ENCODE peak calls at places on chromosomes 3 and 15, in five cellular contexts. One of them, this sample, is unnamed.
A peak's percentile ranks its signal among the peaks of the same experiment; 100 is the strongest.

GRCh38 chr3:52873433-52874159 is 23.8 kb downstream of the STIMATE start:
- DNase-seq in ACHN: no peak
- DNase-seq in H54: no peak
- DNase-seq in hypothalamus: no peak
- DNase-seq in activated CD8-positive, alpha-beta memory T cell treated with anti-CD3 and anti-CD28 coated beads, Interleukin-2, amount 10 ng/mL, durations not matched to agents 7 days and 5 days: no peak
- DNase-seq in this sample: no peak

GRCh38 chr3:152051501-152052404 is 178.3 kb downstream of the SUCNR1 start:
- DNase-seq in ACHN: no peak
- DNase-seq in H54: no peak
- DNase-seq in hypothalamus: no peak
- DNase-seq in activated CD8-positive, alpha-beta memory T cell treated with anti-CD3 and anti-CD28 coated beads, Interleukin-2, amount 10 ng/mL, durations not matched to agents 7 days and 5 days: no peak
- DNase-seq in this sample: no peak

GRCh38 chr3:29128004-29128403 is 152.9 kb upstream of the RBMS3 start:
- DNase-seq in ACHN: no peak
- DNase-seq in H54: no peak
- DNase-seq in hypothalamus: no peak
- DNase-seq in activated CD8-positive, alpha-beta memory T cell treated with anti-CD3 and anti-CD28 coated beads, Interleukin-2, amount 10 ng/mL, durations not matched to agents 7 days and 5 days: no peak
- DNase-seq in this sample: no peak

GRCh38 chr3:32062950-32063582 is 43.4 kb upstream of the GPD1L start:
- DNase-seq in ACHN: no peak
- DNase-seq in H54: no peak
- DNase-seq in hypothalamus: no peak
- DNase-seq in activated CD8-positive, alpha-beta memory T cell treated with anti-CD3 and anti-CD28 coated beads, Interleukin-2, amount 10 ng/mL, durations not matched to agents 7 days and 5 days: no peak
- DNase-seq in this sample: no peak

GRCh38 chr3:126378341-126378751 is 16.4 kb upstream of the CFAP100 start:
- DNase-seq in ACHN: no peak
- DNase-seq in H54: no peak
- DNase-seq in hypothalamus: no peak
- DNase-seq in activated CD8-positive, alpha-beta memory T cell treated with anti-CD3 and anti-CD28 coated beads, Interleukin-2, amount 10 ng/mL, durations not matched to agents 7 days and 5 days: no peak
- DNase-seq in this sample: no peak

GRCh38 chr3:187021748-187022402 is 91.5 kb downstream of the ST6GAL1 start:
- DNase-seq in ACHN: no peak
- DNase-seq in H54: no peak
- DNase-seq in hypothalamus: no peak
- DNase-seq in activated CD8-positive, alpha-beta memory T cell treated with anti-CD3 and anti-CD28 coated beads, Interleukin-2, amount 10 ng/mL, durations not matched to agents 7 days and 5 days: no peak
- DNase-seq in this sample: no peak

GRCh38 chr3:61236556-61236955 is 14.7 kb downstream of the FHIT start:
- DNase-seq in ACHN: no peak
- DNase-seq in H54: no peak
- DNase-seq in hypothalamus: no peak
- DNase-seq in activated CD8-positive, alpha-beta memory T cell treated with anti-CD3 and anti-CD28 coated beads, Interleukin-2, amount 10 ng/mL, durations not matched to agents 7 days and 5 days: no peak
- DNase-seq in this sample: no peak

GRCh38 chr3:58585994-58586393 is 8.8 kb upstream of the FAM107A start:
- DNase-seq in ACHN: peak; percentile 62
- DNase-seq in H54: no peak
- DNase-seq in hypothalamus: peak; percentile 12
- DNase-seq in activated CD8-positive, alpha-beta memory T cell treated with anti-CD3 and anti-CD28 coated beads, Interleukin-2, amount 10 ng/mL, durations not matched to agents 7 days and 5 days: no peak
- DNase-seq in this sample: no peak

GRCh38 chr3:127964053-127964452 is 49.0 kb downstream of the KBTBD12 start:
- DNase-seq in ACHN: no peak
- DNase-seq in H54: no peak
- DNase-seq in hypothalamus: no peak
- DNase-seq in activated CD8-positive, alpha-beta memory T cell treated with anti-CD3 and anti-CD28 coated beads, Interleukin-2, amount 10 ng/mL, durations not matched to agents 7 days and 5 days: no peak
- DNase-seq in this sample: no peak

GRCh38 chr15:28101983-28102441 is 2.9 kb upstream of the OCA2 start:
- DNase-seq in ACHN: no peak
- DNase-seq in H54: no peak
- DNase-seq in hypothalamus: no peak
- DNase-seq in activated CD8-positive, alpha-beta memory T cell treated with anti-CD3 and anti-CD28 coated beads, Interleukin-2, amount 10 ng/mL, durations not matched to agents 7 days and 5 days: no peak
- DNase-seq in this sample: no peak

GRCh38 chr3:96233679-96234078 is 580.7 kb upstream of the EPHA6 start:
- DNase-seq in ACHN: no peak
- DNase-seq in H54: no peak
- DNase-seq in hypothalamus: no peak
- DNase-seq in activated CD8-positive, alpha-beta memory T cell treated with anti-CD3 and anti-CD28 coated beads, Interleukin-2, amount 10 ng/mL, durations not matched to agents 7 days and 5 days: no peak
- DNase-seq in this sample: no peak

GRCh38 chr3:21174461-21174860 is 576.5 kb downstream of the ZNF385D start:
- DNase-seq in ACHN: no peak
- DNase-seq in H54: no peak
- DNase-seq in hypothalamus: no peak
- DNase-seq in activated CD8-positive, alpha-beta memory T cell treated with anti-CD3 and anti-CD28 coated beads, Interleukin-2, amount 10 ng/mL, durations not matched to agents 7 days and 5 days: no peak
- DNase-seq in this sample: no peak

GRCh38 chr3:85605066-85605465 is 646.3 kb downstream of the CADM2 start:
- DNase-seq in ACHN: no peak
- DNase-seq in H54: no peak
- DNase-seq in hypothalamus: no peak
- DNase-seq in activated CD8-positive, alpha-beta memory T cell treated with anti-CD3 and anti-CD28 coated beads, Interleukin-2, amount 10 ng/mL, durations not matched to agents 7 days and 5 days: no peak
- DNase-seq in this sample: no peak

GRCh38 chr15:80850941-80851451 is 71.8 kb downstream of the CEMIP start:
- DNase-seq in ACHN: peak; percentile 92
- DNase-seq in H54: no peak
- DNase-seq in hypothalamus: no peak
- DNase-seq in activated CD8-positive, alpha-beta memory T cell treated with anti-CD3 and anti-CD28 coated beads, Interleukin-2, amount 10 ng/mL, durations not matched to agents 7 days and 5 days: no peak
- DNase-seq in this sample: no peak